ENCODE peak calls at places on chromosomes 2 and 18, in six cellular contexts. Z, B, H, G, M and T are unnamed samples.

GRCh38 chr2:99472327-99472960 is 17.4 kb downstream of the REV1 start:
- DNase-seq in Z (no peak), B (no peak), H (no peak), G (peak), M (no peak), T (no peak)

GRCh38 chr2:239548965-239549595 is 148.3 kb upstream of the HDAC4 start:
- DNase-seq in Z (no peak), B (no peak), H (no peak), G (no peak), M (no peak), T (no peak)

GRCh38 chr2:5696741-5697521 is 4.7 kb downstream of the SOX11 start:
- DNase-seq in Z (no peak), B (peak), H (no peak), G (no peak), M (no peak), T (no peak)

GRCh38 chr2:10668402-10669012 is 21.3 kb downstream of the NOL10 start:
- DNase-seq in Z (no peak), B (peak), H (no peak), G (peak), M (no peak), T (peak)

GRCh38 chr2:140679752-140680151 is 1451.1 kb downstream of the LRP1B start:
- DNase-seq in Z (no peak), B (no peak), H (no peak), G (no peak), M (no peak), T (no peak)

GRCh38 chr2:196077821-196078220 is 9.2 kb upstream of the DNAH7 start:
- DNase-seq in Z (no peak), B (peak), H (no peak), G (no peak), M (no peak), T (no peak)

GRCh38 chr2:27191107-27191829 is 20.6 kb upstream of the ATRAID start:
- DNase-seq in Z (peak), B (peak), H (peak), G (peak), M (peak), T (peak)

GRCh38 chr2:186748354-186748753 is 54.5 kb downstream of the FAM171B start:
- DNase-seq in Z (no peak), B (no peak), H (no peak), G (no peak), M (no peak), T (no peak)

GRCh38 chr2:365367-366275 is 77.7 kb upstream of the ALKAL2 start:
- DNase-seq in Z (no peak), B (no peak), H (no peak), G (no peak), M (no peak), T (no peak)

GRCh38 chr2:134319581-134320246 is 65.8 kb downstream of the MGAT5 start:
- DNase-seq in Z (no peak), B (no peak), H (no peak), G (no peak), M (no peak), T (no peak)

GRCh38 chr2:74507145-74507925 is at the start of gene PCGF1:
- DNase-seq in Z (peak), B (peak), H (peak), G (peak), M (peak), T (peak)

GRCh38 chr18:52156166-52156565 is 183.8 kb upstream of the DCC start:
- DNase-seq in Z (no peak), B (no peak), H (no peak), G (no peak), M (no peak), T (no peak)

GRCh38 chr2:79512442-79513401 is at the start of gene CTNNA2:
- DNase-seq in Z (no peak), B (no peak), H (no peak), G (no peak), M (peak), T (peak)

GRCh38 chr2:218458598-218458997 is 39.7 kb downstream of the VIL1 start:
- DNase-seq in Z (no peak), B (no peak), H (no peak), G (no peak), M (no peak), T (no peak)

GRCh38 chr2:118490323-118490722 is 357.1 kb downstream of the EN1 start:
- DNase-seq in Z (no peak), B (no peak), H (no peak), G (no peak), M (no peak), T (no peak)

GRCh38 chr18:40222736-40223135 is 1732.3 kb upstream of the PIK3C3 start:
- DNase-seq in Z (no peak), B (peak), H (no peak), G (no peak), M (no peak), T (no peak)

GRCh38 chr2:138329591-138329990 is 172.0 kb upstream of the SPOPL start:
- DNase-seq in Z (no peak), B (no peak), H (no peak), G (no peak), M (no peak), T (no peak)

GRCh38 chr2:177593448-177593847 is 200.9 kb downstream of the AGPS start:
- DNase-seq in Z (no peak), B (no peak), H (no peak), G (no peak), M (no peak), T (no peak)

GRCh38 chr18:49662506-49662905 is 100.6 kb downstream of the LIPG start:
- DNase-seq in Z (no peak), B (no peak), H (no peak), G (no peak), M (no peak), T (no peak)

GRCh38 chr2:117834992-117835391 is 20.5 kb downstream of the DDX18 start:
- DNase-seq in Z (no peak), B (no peak), H (no peak), G (no peak), M (no peak), T (no peak)

GRCh38 chr18:8962906-8963635 is 139.4 kb upstream of the NDUFV2 start:
- DNase-seq in Z (no peak), B (no peak), H (no peak), G (no peak), M (no peak), T (no peak)

GRCh38 chr18:44588466-44588865 is 92.2 kb upstream of the SETBP1 start:
- DNase-seq in Z (no peak), B (no peak), H (no peak), G (no peak), M (no peak), T (no peak)

GRCh38 chr18:22320736-22321135 is 97.0 kb downstream of the CTAGE1 start:
- DNase-seq in Z (no peak), B (no peak), H (no peak), G (no peak), M (no peak), T (no peak)

GRCh38 chr2:112648081-112648480 is 2.3 kb downstream of the SLC20A1 start:
- DNase-seq in Z (no peak), B (no peak), H (no peak), G (no peak), M (no peak), T (peak)

GRCh38 chr18:53677480-53677879 is 547.0 kb downstream of the MBD2 start:
- DNase-seq in Z (no peak), B (no peak), H (no peak), G (no peak), M (no peak), T (no peak)

GRCh38 chr18:49241852-49242251 is 218.6 kb downstream of the DYM start:
- DNase-seq in Z (no peak), B (peak), H (no peak), G (no peak), M (no peak), T (peak)

GRCh38 chr2:217794133-217794986 is 208.4 kb downstream of the TNS1 start:
- DNase-seq in Z (no peak), B (no peak), H (no peak), G (no peak), M (no peak), T (no peak)

GRCh38 chr18:3368193-3368592 is 81.8 kb upstream of the TGIF1 start:
- DNase-seq in Z (no peak), B (peak), H (no peak), G (no peak), M (no peak), T (no peak)

GRCh38 chr18:29883114-29883513 is 1159.4 kb downstream of the DSC3 start:
- DNase-seq in Z (no peak), B (no peak), H (no peak), G (no peak), M (no peak), T (no peak)

GRCh38 chr2:165837122-165837521 is 43.1 kb upstream of the GALNT3 start:
- DNase-seq in Z (no peak), B (peak), H (no peak), G (no peak), M (no peak), T (no peak)

GRCh38 chr2:82344670-82345069 is 2040.1 kb upstream of the LRRTM1 start:
- DNase-seq in Z (no peak), B (no peak), H (no peak), G (no peak), M (no peak), T (no peak)
- TF ChIP-seq POLR2A in Z (no peak), B (no peak), H (no peak), G (no peak), M (no peak), T (no peak)

GRCh38 chr2:84904717-84905174 is 710 bp upstream of the TMSB10 start:
- DNase-seq in Z (peak), B (peak), H (peak), G (peak), M (no peak), T (no peak)
- TF ChIP-seq POLR2A in Z (no peak), B (peak), H (no peak), G (peak), M (no peak), T (no peak)

DNA sequence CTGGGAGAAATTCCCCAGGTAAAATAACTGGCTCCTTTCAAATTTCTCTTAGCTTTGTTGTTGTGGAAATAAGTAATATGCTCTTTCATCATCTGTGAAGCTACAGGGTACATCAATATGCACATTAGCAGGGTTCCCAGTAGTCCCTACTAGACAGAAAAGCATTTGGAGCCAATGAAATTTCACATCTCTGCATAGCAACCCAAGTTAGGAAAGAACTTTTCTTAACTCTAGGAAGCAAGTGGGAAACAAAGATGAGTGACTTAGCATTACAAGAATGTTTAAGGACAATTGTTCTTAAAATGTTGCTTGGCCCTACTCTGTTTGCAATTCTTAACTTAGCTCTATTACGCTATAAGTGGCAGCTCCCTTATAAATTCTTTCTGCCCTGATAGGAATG is 39.7 kb downstream of the ZEB2 start:
- DNase-seq in Z (no peak), B (peak), H (no peak), G (no peak), M (no peak), T (no peak)
- TF ChIP-seq POLR2A in Z (no peak), B (no peak), H (no peak), G (no peak), M (no peak), T (no peak)

GRCh38 chr2:233867993-233868532 is at the start of gene MSL3B:
- DNase-seq in Z (no peak), B (peak), H (peak), G (no peak), M (peak), T (peak)
- TF ChIP-seq POLR2A in Z (no peak), B (no peak), H (no peak), G (no peak), M (peak), T (peak)